ENCODE peak calls at places on chromosomes 12 and 14, in ten cellular contexts. X is thyroid gland, D is GM12864, Y is mucosa of descending colon, U is GM12865, O is mesothelial cell of epicardium, Z is choroid plexus epithelial cell, L is GM13977, M is HCT116, J is heart right ventricle. F is an unnamed sample.

GRCh38 chr14:94545131-94545841 is 16.0 kb upstream of the SERPINA4 start:
- DNase-seq in X (no peak), O (no peak), U (no peak), Z (peak), D (no peak), L (no peak), Y (no peak), M (no peak), J (no peak), F (no peak)

GRCh38 chr14:56996721-56997399 is 186.6 kb upstream of the OTX2 start:
- DNase-seq in O (no peak), U (no peak), Y (no peak), J (no peak), X (peak), L (no peak), Z (no peak), D (no peak), M (peak), F (no peak)

GRCh38 chr12:113231275-113232231 is 10.3 kb downstream of the TPCN1 start:
- DNase-seq in M (peak), O (no peak), U (no peak), J (no peak), D (no peak), Y (no peak), X (no peak), L (no peak), Z (peak), F (no peak)

GRCh38 chr12:68119724-68120211 is 39.8 kb downstream of the IFNG start:
- DNase-seq in X (no peak), D (peak), Z (no peak), Y (peak), M (no peak), J (no peak), U (peak), O (no peak), L (peak), F (no peak)

GRCh38 chr14:73744175-73744867 is 30.1 kb upstream of the PNMA1 start:
- DNase-seq in J (no peak), L (no peak), O (no peak), X (no peak), Y (peak), D (no peak), M (no peak), Z (no peak), U (no peak), F (no peak)

GRCh38 chr12:2959194-2959507 is at the start of gene TEAD4:
- DNase-seq in U (peak), Y (peak), Z (peak), X (peak), M (peak), J (peak), D (no peak), L (peak), O (peak), F (peak)

GRCh38 chr12:27866382-27867101 is 86.5 kb upstream of the MANSC4 start:
- DNase-seq in J (no peak), U (no peak), M (no peak), Z (peak), L (no peak), Y (no peak), D (no peak), O (no peak), X (no peak), F (no peak)

GRCh38 chr12:62588916-62589315 is 122.3 kb downstream of the MON2 start:
- DNase-seq in D (no peak), O (no peak), X (no peak), Y (no peak), L (no peak), M (no peak), U (no peak), Z (peak), J (no peak), F (no peak)

GRCh38 chr12:46005823-46006222 is 15.4 kb upstream of the SCAF11 start:
- DNase-seq in O (no peak), Y (no peak), U (no peak), M (no peak), X (no peak), Z (no peak), D (no peak), L (no peak), J (no peak), F (no peak)

GRCh38 chr12:46004715-46005114 is 14.3 kb upstream of the SCAF11 start:
- DNase-seq in Z (no peak), D (no peak), J (no peak), M (no peak), O (no peak), U (no peak), X (no peak), Y (no peak), L (no peak), F (no peak)

DNA sequence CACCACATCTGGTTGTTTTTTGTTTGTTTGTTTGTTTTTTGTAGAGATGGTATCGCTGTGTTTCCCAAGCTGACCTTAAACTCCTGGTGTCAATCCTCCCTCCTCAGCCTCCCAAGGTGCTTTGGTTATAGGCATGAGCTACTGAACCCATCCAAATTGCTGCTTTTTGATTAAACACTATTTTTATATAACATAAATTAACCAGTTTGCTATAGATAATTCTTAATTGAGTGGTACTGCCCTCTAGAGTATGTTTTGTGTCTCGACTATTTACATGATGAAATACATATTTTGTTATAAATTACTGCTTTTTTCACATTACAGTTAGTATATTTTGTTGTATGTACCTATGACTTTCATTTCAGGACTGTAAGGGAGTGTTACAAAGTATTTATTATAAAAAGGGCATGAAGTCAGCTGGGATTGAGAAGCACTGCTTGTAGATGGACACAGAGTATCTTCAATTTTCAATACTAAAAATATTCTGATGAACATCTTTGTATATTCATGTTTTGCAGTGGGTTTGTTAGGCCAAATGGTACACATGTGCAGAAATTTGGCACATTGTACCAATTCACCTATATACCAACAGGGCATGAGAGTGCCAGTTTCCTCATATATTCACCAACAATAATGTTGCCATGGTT is 14.9 kb upstream of the SCAF11 start:
- DNase-seq in U (no peak), Z (peak), D (no peak), O (no peak), M (no peak), L (no peak), J (no peak), Y (no peak), X (no peak), F (no peak)
- TF ChIP-seq CTCF in U (no peak), Z (peak), D (no peak), O (no peak), M (peak), L (no peak), J (peak), Y (no peak), X (no peak), F (no peak)

DNA sequence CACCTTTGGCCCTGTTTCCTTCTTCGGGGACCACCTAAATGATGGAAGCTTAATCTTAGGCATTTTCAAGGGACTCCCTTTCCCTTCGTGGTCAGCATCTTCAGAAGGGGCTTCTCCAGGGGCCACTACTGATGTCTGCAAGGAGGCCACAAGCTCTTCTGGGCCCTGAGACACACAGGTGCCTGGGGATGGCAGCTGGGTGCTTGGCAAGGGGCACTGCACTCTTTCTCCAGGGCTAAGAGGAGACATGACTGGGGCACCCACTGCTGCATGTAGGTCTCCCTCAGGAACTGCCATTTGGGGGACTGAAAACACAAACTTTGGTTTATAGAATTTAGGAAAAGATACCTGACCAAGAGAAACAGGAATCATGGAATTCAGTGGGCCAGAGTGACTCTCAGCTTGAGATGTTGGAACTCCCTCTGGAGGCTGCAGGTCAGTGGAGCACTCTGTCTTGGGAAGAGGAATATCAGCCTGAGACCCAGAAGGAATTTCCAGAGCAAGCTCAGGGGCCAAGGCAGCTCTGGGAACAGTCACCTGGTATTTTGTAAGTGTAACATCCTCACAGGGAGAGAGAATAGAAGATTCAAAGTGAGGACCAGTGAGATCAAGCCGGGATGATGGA is 16.0 kb downstream of the PLD4 start:
- DNase-seq in D (no peak), L (peak), Y (no peak), O (no peak), X (no peak), U (no peak), J (no peak), Z (peak), M (no peak), F (peak)
- TF ChIP-seq CTCF in D (no peak), L (no peak), Y (no peak), O (no peak), X (no peak), U (no peak), J (no peak), Z (peak), M (peak), F (no peak)

DNA sequence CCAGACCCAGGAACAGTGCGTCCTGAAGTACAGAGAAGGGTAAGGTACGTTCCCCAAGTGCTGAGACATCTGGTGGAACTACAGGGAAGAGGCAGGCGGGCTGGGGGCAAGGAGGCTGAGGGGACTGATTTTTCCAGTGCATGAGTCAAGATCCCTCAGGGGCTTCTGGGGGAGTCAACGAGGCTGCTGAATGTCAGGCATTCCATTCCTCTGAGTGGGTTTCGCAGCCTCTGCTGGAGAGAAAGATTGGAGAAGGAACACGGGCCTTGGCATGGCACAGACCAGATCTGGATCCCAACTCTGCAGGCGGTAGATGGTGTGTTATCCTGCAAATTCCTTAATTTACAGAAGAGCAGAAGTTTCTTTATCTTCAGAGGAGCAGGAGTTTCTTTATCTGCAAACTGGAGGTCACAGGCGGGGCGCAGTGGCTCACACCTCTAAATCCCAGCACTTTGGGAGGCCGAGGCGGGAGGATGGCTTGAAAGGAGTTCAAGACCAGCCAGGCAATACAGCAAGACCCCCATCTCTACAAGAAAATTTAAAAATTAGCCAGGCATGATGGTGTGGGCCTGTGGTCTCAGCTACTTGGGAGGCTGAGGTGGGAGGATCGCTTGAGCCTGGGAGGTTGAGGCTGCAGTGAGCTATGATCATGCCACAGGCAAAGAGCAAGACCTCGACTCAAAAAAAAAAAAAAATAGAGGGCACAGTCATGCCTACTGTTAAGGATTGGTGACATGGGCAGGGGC is 132.6 kb upstream of the MAP1LC3B2 start:
- DNase-seq in X (peak), M (peak), Z (peak), Y (no peak), J (no peak), L (no peak), D (no peak), O (peak), U (no peak), F (no peak)
- TF ChIP-seq CTCF in X (no peak), M (peak), Z (peak), Y (no peak), J (no peak), L (no peak), D (no peak), O (no peak), U (no peak), F (no peak)

DNA sequence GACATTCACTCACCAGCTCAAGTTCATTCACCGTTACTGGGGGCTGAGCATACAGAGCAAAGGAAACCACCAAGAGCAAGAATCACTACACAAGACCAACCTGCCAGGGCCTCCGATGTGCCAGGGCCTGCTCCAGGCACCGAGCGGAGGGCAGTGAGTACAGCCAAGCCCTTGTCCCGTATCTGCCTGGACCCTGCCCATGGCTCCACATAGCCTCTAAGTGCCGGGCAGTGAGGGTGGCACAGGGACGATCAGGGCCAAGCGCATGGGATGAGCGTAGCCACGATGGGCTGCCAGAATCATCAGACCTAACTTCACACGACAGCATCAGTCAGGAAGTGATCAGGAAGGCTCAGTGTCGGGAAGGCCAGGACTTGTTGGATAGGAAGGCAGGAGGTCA is 199.6 kb downstream of the BCL11B start:
- DNase-seq in D (no peak), Z (no peak), X (no peak), J (no peak), U (no peak), M (no peak), L (no peak), O (no peak), Y (no peak), F (no peak)
- TF ChIP-seq CTCF in D (no peak), Z (no peak), X (no peak), J (no peak), U (no peak), M (no peak), L (no peak), O (no peak), Y (no peak), F (no peak)

F was measured in glutamatergic neuron.